ENCODE peak calls at places on chromosomes 12 and 14, in ten cellular contexts. W, G, H, C, I, Z, R, O, J and S are unnamed samples.

GRCh38 chr12:63877693-63878092 is 33.2 kb downstream of the SRGAP1 start:
- DNase-seq in W (no peak), G (no peak), H (no peak), C (no peak), I (no peak), Z (no peak), R (no peak), O (no peak), J (no peak), S (no peak)

GRCh38 chr12:82832981-82833380 is 146.3 kb downstream of the TMTC2 start:
- DNase-seq in W (no peak), G (no peak), H (no peak), C (no peak), I (no peak), Z (no peak), R (no peak), O (no peak), J (no peak), S (no peak)

GRCh38 chr14:71355324-71356201 is 448.3 kb downstream of the PCNX1 start:
- DNase-seq in W (peak), G (no peak), H (peak), C (no peak), I (peak), Z (peak), R (no peak), O (peak), J (no peak), S (no peak)

GRCh38 chr12:19575307-19576243 is 136.3 kb downstream of the AEBP2 start:
- DNase-seq in W (peak), G (peak), H (peak), C (no peak), I (peak), Z (peak), R (peak), O (peak), J (no peak), S (no peak)

GRCh38 chr14:105902131-105902898 is 375.9 kb downstream of the TMEM121 start:
- DNase-seq in W (no peak), G (no peak), H (no peak), C (no peak), I (no peak), Z (no peak), R (no peak), O (no peak), J (no peak), S (no peak)

GRCh38 chr12:120047072-120047471 is 58.0 kb downstream of the BICDL1 start:
- DNase-seq in W (no peak), G (no peak), H (no peak), C (no peak), I (no peak), Z (no peak), R (no peak), O (no peak), J (no peak), S (no peak)

GRCh38 chr12:77725611-77726010 is 105.1 kb upstream of the NAV3 start:
- DNase-seq in W (no peak), G (no peak), H (no peak), C (no peak), I (no peak), Z (peak), R (no peak), O (no peak), J (no peak), S (no peak)

GRCh38 chr14:58216544-58216943 is 16.6 kb downstream of the ACTR10 start:
- DNase-seq in W (no peak), G (no peak), H (no peak), C (no peak), I (no peak), Z (peak), R (no peak), O (no peak), J (no peak), S (no peak)

GRCh38 chr12:105205322-105206048 is 30.5 kb downstream of the APPL2 start:
- DNase-seq in W (no peak), G (no peak), H (peak), C (no peak), I (no peak), Z (no peak), R (no peak), O (no peak), J (peak), S (no peak)

GRCh38 chr14:43894534-43894933 is 612.5 kb downstream of the FSCB start:
- DNase-seq in W (no peak), G (no peak), H (no peak), C (no peak), I (no peak), Z (peak), R (peak), O (no peak), J (no peak), S (no peak)

GRCh38 chr12:57614948-57615500 is 3.8 kb downstream of the ARHGEF25 start:
- DNase-seq in W (no peak), G (no peak), H (no peak), C (no peak), I (no peak), Z (no peak), R (no peak), O (no peak), J (no peak), S (no peak)

GRCh38 chr12:11856971-11857370 is 207.5 kb downstream of the ETV6 start:
- DNase-seq in W (no peak), G (no peak), H (no peak), C (no peak), I (no peak), Z (no peak), R (no peak), O (no peak), J (no peak), S (no peak)

GRCh38 chr12:50517456-50518048 is 12.8 kb downstream of the DIP2B start:
- DNase-seq in W (no peak), G (no peak), H (no peak), C (peak), I (no peak), Z (peak), R (peak), O (no peak), J (no peak), S (no peak)

GRCh38 chr12:21774358-21775129 is at the start of gene KCNJ8:
- DNase-seq in W (peak), G (peak), H (peak), C (no peak), I (peak), Z (peak), R (peak), O (peak), J (peak), S (no peak)

GRCh38 chr12:47883663-47884195 is 21.1 kb downstream of the VDR start:
- DNase-seq in W (no peak), G (no peak), H (no peak), C (no peak), I (no peak), Z (no peak), R (no peak), O (no peak), J (no peak), S (no peak)

GRCh38 chr14:101654051-101654450 is 92.8 kb downstream of the DIO3 start:
- DNase-seq in W (no peak), G (no peak), H (no peak), C (no peak), I (no peak), Z (no peak), R (no peak), O (no peak), J (no peak), S (no peak)

GRCh38 chr12:122483969-122484368 is 16.8 kb downstream of the ZCCHC8 start:
- DNase-seq in W (no peak), G (no peak), H (no peak), C (no peak), I (no peak), Z (no peak), R (no peak), O (no peak), J (no peak), S (no peak)

GRCh38 chr14:41457393-41457792 is 149.3 kb upstream of the LRFN5 start:
- DNase-seq in W (no peak), G (no peak), H (no peak), C (no peak), I (no peak), Z (no peak), R (no peak), O (no peak), J (no peak), S (no peak)

GRCh38 chr12:88242161-88242925 is 100.2 kb downstream of the TMTC3 start:
- DNase-seq in W (no peak), G (peak), H (no peak), C (no peak), I (peak), Z (peak), R (peak), O (peak), J (no peak), S (no peak)

GRCh38 chr12:21456291-21456780 is 18.9 kb downstream of the PYROXD1 start:
- DNase-seq in W (no peak), G (no peak), H (no peak), C (no peak), I (no peak), Z (no peak), R (no peak), O (no peak), J (no peak), S (no peak)

GRCh38 chr12:13841358-13841757 is 140.0 kb downstream of the GRIN2B start:
- DNase-seq in W (no peak), G (no peak), H (no peak), C (no peak), I (no peak), Z (no peak), R (no peak), O (no peak), J (no peak), S (no peak)

GRCh38 chr14:49497725-49498348 is 88.3 kb downstream of the RPS29 start:
- DNase-seq in W (no peak), G (no peak), H (peak), C (peak), I (peak), Z (peak), R (peak), O (no peak), J (no peak), S (no peak)

GRCh38 chr12:7642876-7643309 is 22.8 kb downstream of the APOBEC1 start:
- DNase-seq in W (no peak), G (no peak), H (no peak), C (no peak), I (no peak), Z (no peak), R (peak), O (no peak), J (no peak), S (no peak)

GRCh38 chr12:82413994-82414393 is 55.7 kb downstream of the METTL25 start:
- DNase-seq in W (no peak), G (no peak), H (no peak), C (no peak), I (no peak), Z (peak), R (no peak), O (no peak), J (no peak), S (no peak)

GRCh38 chr14:31080489-31080888 is 54.3 kb upstream of the STRN3 start:
- DNase-seq in W (no peak), G (no peak), H (no peak), C (no peak), I (no peak), Z (no peak), R (no peak), O (no peak), J (no peak), S (no peak)

GRCh38 chr12:96882862-96883261 is 24.2 kb upstream of the NEDD1 start:
- DNase-seq in W (no peak), G (no peak), H (no peak), C (no peak), I (no peak), Z (peak), R (no peak), O (no peak), J (no peak), S (no peak)

GRCh38 chr12:32312049-32312670 is 87.2 kb upstream of the FGD4 start:
- DNase-seq in W (no peak), G (no peak), H (no peak), C (peak), I (no peak), Z (peak), R (peak), O (no peak), J (no peak), S (no peak)

DNA sequence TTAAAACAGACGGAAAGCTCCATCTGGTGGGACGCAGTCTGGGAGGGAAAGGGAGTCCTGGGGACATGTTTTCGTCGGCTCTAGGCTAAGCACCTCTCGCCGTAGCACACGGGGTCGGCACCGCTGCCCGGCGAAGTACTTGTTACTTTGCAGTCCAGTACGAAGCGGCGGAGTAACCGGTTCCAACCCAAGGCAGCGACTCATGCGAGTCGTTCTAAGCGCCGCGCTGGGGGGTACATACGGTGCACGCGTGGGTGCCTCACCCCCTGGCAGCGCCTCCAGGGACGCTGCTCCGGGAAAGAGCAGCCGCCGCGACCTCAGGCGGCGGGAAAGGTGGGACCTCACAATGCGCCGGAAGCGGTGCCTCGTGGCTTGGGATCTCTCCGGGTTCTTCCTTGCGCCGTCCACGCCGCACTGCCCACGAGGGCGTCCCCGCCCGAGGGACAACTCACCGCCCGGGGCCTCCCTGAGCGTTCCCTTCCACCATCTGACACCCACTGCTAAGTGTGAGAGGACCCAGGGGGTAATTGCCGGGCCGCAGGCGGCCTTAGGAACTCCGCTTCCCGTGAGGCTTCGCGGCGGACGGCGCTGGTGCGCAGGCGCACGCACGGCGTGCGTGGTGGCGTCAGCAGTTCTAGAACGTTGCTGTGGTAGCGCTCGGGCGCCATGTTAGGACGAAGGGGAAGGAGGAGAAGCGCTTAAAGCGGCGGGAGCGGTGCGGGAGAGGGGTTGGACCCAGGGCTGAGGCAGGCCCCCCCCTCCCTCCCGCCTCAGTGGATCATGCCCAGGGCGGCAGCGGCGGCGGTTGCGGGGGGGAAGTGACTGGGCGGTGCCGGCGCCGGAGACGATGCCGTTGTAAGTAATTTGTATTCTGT is at the start of gene PAPOLA:
- DNase-seq in W (peak), G (peak), H (peak), C (peak), I (peak), Z (peak), R (peak), O (peak), J (peak), S (peak)
- TF ChIP-seq POLR2A in W (no peak), G (peak), H (peak), C (peak), I (peak), Z (peak), R (peak), O (no peak), J (peak), S (peak)

GRCh38 chr12:112013601-112014402 is 576 bp downstream of the ERP29 start:
- DNase-seq in W (peak), G (peak), H (peak), C (peak), I (no peak), Z (peak), R (peak), O (peak), J (peak), S (no peak)
- TF ChIP-seq POLR2A in W (no peak), G (no peak), H (peak), C (peak), I (no peak), Z (no peak), R (peak), O (no peak), J (peak), S (peak)

DNA sequence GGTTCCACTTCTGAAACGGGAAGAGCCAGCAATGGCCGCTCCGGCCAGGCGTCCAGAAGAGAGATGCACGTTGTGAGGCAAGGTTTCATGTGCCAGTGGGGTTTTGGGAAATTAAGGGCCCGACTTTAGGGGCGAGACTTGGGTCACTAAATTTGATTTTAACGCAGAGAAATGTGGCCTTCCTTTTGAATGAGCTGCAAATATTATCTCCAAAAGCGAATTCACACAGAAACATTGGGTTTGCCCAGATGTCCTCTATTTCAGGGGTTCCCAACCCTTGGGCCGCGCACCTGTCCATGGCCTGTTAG is 2.3 kb upstream of the RNASE4 start:
- DNase-seq in W (peak), G (no peak), H (no peak), C (no peak), I (no peak), Z (no peak), R (no peak), O (no peak), J (no peak), S (no peak)
- TF ChIP-seq POLR2A in W (no peak), G (no peak), H (no peak), C (no peak), I (no peak), Z (no peak), R (no peak), O (no peak), J (no peak), S (no peak)

GRCh38 chr12:123713398-123714301 is 1.5 kb downstream of the ATP6V0A2 start:
- DNase-seq in W (peak), G (no peak), H (peak), C (no peak), I (no peak), Z (peak), R (no peak), O (no peak), J (peak), S (no peak)
- TF ChIP-seq POLR2A in W (no peak), G (no peak), H (no peak), C (no peak), I (no peak), Z (no peak), R (no peak), O (no peak), J (peak), S (no peak)

GRCh38 chr12:103947871-103948555 is 17.7 kb upstream of the TDG start:
- DNase-seq in W (no peak), G (no peak), H (no peak), C (no peak), I (no peak), Z (no peak), R (no peak), O (no peak), J (no peak), S (no peak)

GRCh38 chr12:103952497-103952896 is 13.2 kb upstream of the TDG start:
- DNase-seq in W (no peak), G (no peak), H (no peak), C (no peak), I (no peak), Z (no peak), R (no peak), O (no peak), J (no peak), S (no peak)

GRCh38 chr12:103944964-103945363 is 14.8 kb downstream of the HSP90B1 start:
- DNase-seq in W (no peak), G (no peak), H (no peak), C (no peak), I (no peak), Z (no peak), R (no peak), O (no peak), J (no peak), S (no peak)

DNA sequence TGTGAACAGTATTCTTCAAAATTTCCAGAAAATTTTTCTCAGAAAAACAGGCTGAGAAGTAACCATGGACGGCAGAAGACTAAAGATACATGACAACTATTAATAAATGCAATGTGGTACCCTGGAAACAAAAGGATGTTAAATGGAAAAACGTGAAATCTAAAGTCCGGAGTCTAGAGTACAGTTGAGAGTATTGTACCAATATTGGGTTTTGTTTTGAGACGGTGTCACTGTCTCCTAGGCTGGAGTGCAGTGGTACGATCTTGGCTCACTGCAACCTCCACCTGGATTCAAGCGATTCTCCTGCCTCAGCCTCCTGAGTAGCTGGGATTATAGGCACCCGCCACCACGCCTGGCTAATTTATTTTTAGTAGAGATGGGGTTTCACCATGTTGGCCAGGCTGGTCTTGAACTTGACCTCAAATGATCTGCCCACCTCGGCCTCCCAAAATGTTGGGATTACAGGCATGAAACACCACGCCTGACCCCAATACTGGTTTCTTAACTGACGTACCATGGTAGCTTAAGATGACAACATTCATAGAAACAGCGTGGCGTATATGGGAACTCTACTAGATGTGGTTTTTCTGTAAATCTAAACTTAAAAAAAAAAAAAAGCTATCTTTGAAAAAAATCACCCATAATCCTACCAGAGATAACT is 16.8 kb upstream of the TDG start:
- DNase-seq in W (no peak), G (no peak), H (no peak), C (no peak), I (no peak), Z (no peak), R (no peak), O (no peak), J (no peak), S (no peak)
- TF ChIP-seq POLR2A in W (no peak), G (no peak), H (no peak), C (peak), I (no peak), Z (no peak), R (no peak), O (no peak), J (no peak), S (no peak)

DNA sequence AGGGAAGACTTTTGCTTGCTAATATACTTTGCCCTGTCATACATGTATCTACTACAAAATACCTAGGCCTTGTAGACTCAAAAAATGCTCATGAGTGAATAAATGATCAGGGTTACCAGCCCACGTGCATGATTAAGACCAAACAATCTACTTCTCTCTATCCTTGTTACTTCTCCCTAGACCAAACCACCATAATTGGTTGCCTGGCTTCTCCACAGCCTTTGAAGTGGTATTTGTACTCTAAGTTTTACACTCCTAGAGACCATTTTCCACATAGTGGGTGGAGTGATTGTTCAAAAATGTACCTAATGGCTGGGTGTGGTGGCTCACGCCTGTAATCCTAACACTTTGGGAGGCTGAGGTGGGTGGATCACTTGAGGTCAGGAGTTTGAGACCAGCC is 14.1 kb upstream of the RPS6KL1 start:
- DNase-seq in W (no peak), G (no peak), H (no peak), C (no peak), I (no peak), Z (no peak), R (no peak), O (no peak), J (no peak), S (no peak)
- TF ChIP-seq POLR2A in W (no peak), G (no peak), H (no peak), C (no peak), I (no peak), Z (no peak), R (no peak), O (no peak), J (no peak), S (no peak)

GRCh38 chr12:4282892-4283511 is 9.4 kb downstream of the CCND2 start:
- DNase-seq in W (no peak), G (no peak), H (no peak), C (no peak), I (no peak), Z (no peak), R (no peak), O (no peak), J (no peak), S (no peak)
- TF ChIP-seq POLR2A in W (no peak), G (no peak), H (no peak), C (no peak), I (no peak), Z (no peak), R (no peak), O (no peak), J (no peak), S (no peak)